ENCODE peak calls at places on chromosomes 2 and 18, in nine cellular contexts. P is ovary, E is stomach, W is cardiac fibroblast, C is fibroblast of mammary gland, B is foreskin fibroblast, D is NB4, V is uterus, H is brain microvascular endothelial cell. U is an unnamed sample.
A peak's percentile ranks its signal among the peaks of the same experiment; 100 is the strongest.

GRCh38 chr18:43789234-43790000 is 512.1 kb upstream of the SYT4 start:
- DNase-seq in P (no peak), E (no peak), W (peak; percentile 30), C (peak; percentile 60), B (peak; percentile 31), D (no peak), V (no peak), H (peak; percentile 11), U (peak; percentile 18)

GRCh38 chr18:32612651-32613050 is 142.0 kb upstream of the GAREM1 start:
- DNase-seq in P (no peak), E (no peak), W (no peak), C (no peak), B (no peak), D (no peak), V (no peak), H (no peak), U (no peak)

GRCh38 chr2:119820275-119820674 is 60.6 kb downstream of the PTPN4 start:
- DNase-seq in P (no peak), E (no peak), W (peak; percentile 93), C (peak; percentile 98), B (peak; percentile 68), D (no peak), V (no peak), H (peak; percentile 87), U (peak; percentile 94)

GRCh38 chr2:68909793-68910674 is 38.8 kb upstream of the BMP10 start:
- DNase-seq in P (peak; percentile 77), E (peak; percentile 79), W (peak; percentile 86), C (peak; percentile 69), B (peak; percentile 47), D (peak; percentile 92), V (peak; percentile 76), H (peak; percentile 71), U (no peak)

GRCh38 chr18:8507361-8507760 is 101.9 kb upstream of the RAB12 start:
- DNase-seq in P (no peak), E (no peak), W (peak; percentile 8), C (peak; percentile 22), B (no peak), D (peak; percentile 14), V (no peak), H (peak; percentile 14), U (no peak)

GRCh38 chr2:119367472-119368099 is 809 bp downstream of the DBI start:
- DNase-seq in P (no peak), E (peak; percentile 67), W (no peak), C (peak; percentile 11), B (peak; percentile 9), D (peak; percentile 77), V (peak; percentile 27), H (no peak), U (no peak)

GRCh38 chr2:163658556-163658955 is 77.3 kb downstream of the FIGN start:
- DNase-seq in P (no peak), E (no peak), W (no peak), C (no peak), B (no peak), D (no peak), V (no peak), H (no peak), U (no peak)

GRCh38 chr2:135839713-135840112 is 2.7 kb upstream of the LCT start:
- DNase-seq in P (no peak), E (no peak), W (peak; percentile 89), C (peak; percentile 89), B (peak; percentile 82), D (no peak), V (peak; percentile 23), H (peak; percentile 63), U (peak; percentile 69)

GRCh38 chr2:217920879-217921603 is 81.8 kb downstream of the TNS1 start:
- DNase-seq in P (peak; percentile 73), E (no peak), W (peak; percentile 49), C (no peak), B (no peak), D (no peak), V (peak; percentile 85), H (no peak), U (no peak)

GRCh38 chr2:66436546-66436945 is 1.6 kb downstream of the MEIS1 start:
- DNase-seq in P (no peak), E (no peak), W (peak; percentile 41), C (no peak), B (no peak), D (no peak), V (no peak), H (no peak), U (no peak)

GRCh38 chr2:232815569-232815968 is 39.2 kb upstream of the KCNJ13 start:
- DNase-seq in P (no peak), E (no peak), W (no peak), C (no peak), B (no peak), D (no peak), V (no peak), H (no peak), U (no peak)

GRCh38 chr2:111618953-111619902 is 264.8 kb downstream of the ANAPC1 start:
- DNase-seq in P (no peak), E (no peak), W (peak; percentile 28), C (peak; percentile 44), B (no peak), D (peak; percentile 71), V (no peak), H (no peak), U (no peak)

GRCh38 chr18:46401486-46402115 is 255.4 kb downstream of the LOXHD1 start:
- DNase-seq in P (no peak), E (no peak), W (no peak), C (no peak), B (peak; percentile 5), D (no peak), V (no peak), H (no peak), U (no peak)

DNA sequence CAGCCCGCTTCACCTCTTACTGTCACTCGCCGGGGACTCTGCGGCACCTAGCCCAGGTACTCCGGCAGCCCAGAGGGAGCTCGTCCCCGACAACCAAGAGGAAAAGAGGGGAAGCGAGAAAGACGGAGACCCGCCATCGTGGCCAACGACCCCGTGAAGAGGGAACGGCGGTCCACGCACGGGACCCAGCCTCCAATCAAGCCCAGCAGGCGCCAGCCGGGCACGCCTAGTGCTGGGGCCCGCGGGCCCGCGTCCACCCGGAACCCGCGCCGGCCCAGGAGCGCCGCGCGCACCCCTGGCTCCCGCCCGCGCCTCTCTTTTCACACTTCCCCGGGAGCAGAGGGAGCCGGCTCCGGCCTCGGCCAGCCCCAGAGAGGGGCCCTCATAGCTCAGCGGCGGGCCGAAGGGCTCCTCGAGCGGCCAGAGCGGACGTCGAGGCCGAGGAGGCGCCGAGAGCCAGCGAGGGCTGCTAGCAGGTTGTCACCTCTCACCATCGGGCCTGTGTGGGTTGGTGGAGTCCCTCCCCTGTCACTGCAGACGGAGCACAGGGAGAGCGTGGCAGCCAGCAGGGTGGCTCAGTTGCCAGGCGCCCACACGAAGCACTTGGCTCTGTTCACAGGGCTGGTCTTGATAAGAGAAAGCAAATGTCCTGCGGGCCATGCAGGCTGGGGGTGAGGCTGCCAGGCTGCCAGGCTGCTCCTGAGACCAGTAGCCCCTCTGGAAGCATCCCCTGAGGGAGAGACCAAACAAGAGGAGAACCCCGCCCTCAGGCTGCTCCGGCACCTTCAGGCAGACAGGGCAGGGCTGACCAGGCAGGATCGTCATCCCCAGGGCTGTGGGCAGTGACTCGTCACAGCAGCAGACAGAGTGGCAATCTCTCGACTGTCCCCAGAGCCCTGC is 36.9 kb upstream of the KLF11 start:
- DNase-seq in P (no peak), E (peak; percentile 87), W (no peak), C (no peak), B (no peak), D (peak; percentile 50), V (no peak), H (no peak), U (no peak)
- H3K4me3 ChIP-seq in P (no peak overlapping the region), E (no peak overlapping the region), W (no peak overlapping the region), C (no peak overlapping the region), B (no peak overlapping the region), D (no peak overlapping the region), V (no peak overlapping the region), H (no peak overlapping the region), U (no peak overlapping the region)

GRCh38 chr18:62939433-62939832 is 224.1 kb downstream of the PHLPP1 start:
- DNase-seq in P (no peak), E (no peak), W (no peak), C (no peak), B (no peak), D (peak; percentile 76), V (no peak), H (no peak), U (no peak)

GRCh38 chr18:62938006-62938405 is 222.7 kb downstream of the PHLPP1 start:
- DNase-seq in P (no peak), E (no peak), W (peak; percentile 56), C (peak; percentile 52), B (peak; percentile 43), D (no peak), V (no peak), H (no peak), U (no peak)

GRCh38 chr18:62935994-62936393 is 220.7 kb downstream of the PHLPP1 start:
- DNase-seq in P (no peak), E (no peak), W (no peak), C (no peak), B (no peak), D (no peak), V (no peak), H (no peak), U (no peak)

GRCh38 chr18:62938451-62938850 is 223.1 kb downstream of the PHLPP1 start:
- DNase-seq in P (no peak), E (no peak), W (no peak), C (no peak), B (no peak), D (peak; percentile 21), V (no peak), H (no peak), U (no peak)

GRCh38 chr18:62937065-62937464 is 221.7 kb downstream of the PHLPP1 start:
- DNase-seq in P (no peak), E (no peak), W (peak; percentile 74), C (peak; percentile 63), B (peak; percentile 67), D (peak; percentile 61), V (no peak), H (peak; percentile 39), U (no peak)
- H3K4me3 ChIP-seq in P (no peak overlapping the region), E (no peak overlapping the region), W (no peak overlapping the region), C (no peak overlapping the region), B (no peak overlapping the region), D (no peak overlapping the region), V (no peak overlapping the region), H (no peak overlapping the region), U (no peak overlapping the region)

GRCh38 chr2:175097297-175097696 is 70.7 kb downstream of the ATF2 start:
- DNase-seq in P (no peak), E (no peak), W (peak; percentile 92), C (peak; percentile 77), B (peak; percentile 76), D (no peak), V (no peak), H (peak; percentile 97), U (peak; percentile 61)
- H3K4me3 ChIP-seq in P (no peak overlapping the region), E (no peak overlapping the region), W (no peak overlapping the region), C (no peak overlapping the region), B (no peak overlapping the region), D (no peak overlapping the region), V (no peak overlapping the region), H (no peak overlapping the region), U (no peak overlapping the region)

DNA sequence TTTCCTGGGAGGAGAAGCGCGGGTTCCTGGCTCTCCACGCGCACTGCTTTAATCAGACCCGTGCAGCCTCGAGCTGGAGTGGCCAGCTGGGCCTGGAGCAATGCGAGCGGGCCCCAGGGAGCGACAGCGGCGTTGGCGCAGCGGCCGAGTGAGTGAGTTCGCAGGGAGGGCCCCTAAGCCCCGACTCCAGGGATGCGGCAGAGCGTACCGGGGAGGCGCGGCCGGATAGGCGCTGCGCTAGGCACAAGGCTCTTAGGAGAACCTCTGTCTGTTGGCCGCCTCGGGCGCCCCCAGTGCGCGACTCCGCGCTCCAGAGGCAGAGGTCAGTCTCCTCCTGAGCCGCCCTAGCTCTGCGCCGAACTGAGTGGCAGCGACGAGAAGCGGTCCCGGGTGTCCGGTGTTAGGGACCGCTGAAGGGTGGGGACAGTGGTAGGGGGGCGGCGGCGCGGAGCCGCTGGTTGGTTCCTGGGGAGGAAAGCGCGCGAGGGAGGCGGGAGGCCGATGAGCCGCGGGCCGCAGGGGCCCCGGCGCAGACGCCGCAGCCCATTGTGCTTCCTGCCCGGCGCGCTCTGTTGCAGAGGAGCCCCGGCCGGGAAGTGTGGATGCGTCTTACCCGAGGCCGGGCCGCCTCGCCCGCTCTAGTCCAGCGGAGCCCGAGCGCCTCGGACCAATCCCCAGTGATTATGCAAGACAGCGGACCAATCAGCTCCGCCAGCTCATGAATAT is 410 bp upstream of the DLX1 start:
- DNase-seq in P (no peak), E (peak; percentile 69), W (peak; percentile 97), C (peak; percentile 94), B (peak; percentile 97), D (peak; percentile 98), V (peak; percentile 60), H (peak; percentile 90), U (peak; percentile 89)
- H3K4me3 ChIP-seq in P (peak overlapping the region; percentile 25), E (peak overlapping the region; percentile 53), W (peak overlapping the region; percentile 46), C (peak overlapping the region; percentile 49), B (peak overlapping the region; percentile 45), D (peak overlapping the region; percentile 53), V (peak overlapping the region; percentile 26), H (peak overlapping the region; percentile 57), U (peak overlapping the region; percentile 68)

U was measured in skeletal muscle cell.